ENCODE peak calls at places on chromosomes 11 and 22, in ten cellular contexts. V, E, P, O, L, W, T, Y, U and G are unnamed samples. For H3K9me3, the result is how much of the 10 kb centered on the place peaks cover.

GRCh38 chr11:59186130-59186594 is 14.2 kb downstream of the DTX4 start:
- DNase-seq in V (no peak), E (peak), P (peak), O (no peak), L (peak), W (no peak), T (no peak), Y (peak), U (no peak), G (peak)

GRCh38 chr22:45878051-45878764 is 98.8 kb downstream of the WNT7B start:
- DNase-seq in V (no peak), E (no peak), P (no peak), O (no peak), L (no peak), W (no peak), T (no peak), Y (no peak), U (no peak), G (no peak)

GRCh38 chr11:9380773-9381172 is 3.7 kb upstream of the IPO7 start:
- DNase-seq in V (no peak), E (no peak), P (no peak), O (no peak), L (no peak), W (no peak), T (no peak), Y (no peak), U (no peak), G (no peak)

GRCh38 chr11:30911247-30911646 is 325.1 kb upstream of the MPPED2 start:
- DNase-seq in V (no peak), E (no peak), P (no peak), O (no peak), L (no peak), W (no peak), T (no peak), Y (peak), U (no peak), G (no peak)

GRCh38 chr22:29799217-29799680 is 32.1 kb downstream of the UQCR10 start:
- DNase-seq in V (no peak), E (peak), P (peak), O (peak), L (no peak), W (no peak), T (peak), Y (peak), U (peak), G (no peak)

GRCh38 chr11:64857485-64857884 is 13.0 kb upstream of the CDC42BPG start:
- DNase-seq in V (no peak), E (no peak), P (no peak), O (no peak), L (no peak), W (no peak), T (no peak), Y (no peak), U (no peak), G (no peak)

GRCh38 chr11:132595711-132596111 is 936.6 kb downstream of the OPCML start:
- DNase-seq in V (no peak), E (no peak), P (peak), O (no peak), L (no peak), W (no peak), T (peak), Y (no peak), U (no peak), G (no peak)

GRCh38 chr11:134529212-134530096 is 117.4 kb upstream of the B3GAT1 start:
- DNase-seq in V (no peak), E (no peak), P (no peak), O (no peak), L (no peak), W (no peak), T (no peak), Y (no peak), U (no peak), G (no peak)

GRCh38 chr22:37302617-37303555 is 20.6 kb downstream of the CYTH4 start:
- DNase-seq in V (no peak), E (no peak), P (no peak), O (no peak), L (no peak), W (no peak), T (peak), Y (no peak), U (no peak), G (no peak)

GRCh38 chr11:68313574-68314202 is 1.3 kb downstream of the LRP5 start:
- DNase-seq in V (no peak), E (no peak), P (no peak), O (no peak), L (peak), W (no peak), T (peak), Y (no peak), U (no peak), G (peak)

GRCh38 chr22:45731798-45732495 is 60.3 kb downstream of the ATXN10 start:
- DNase-seq in V (no peak), E (no peak), P (no peak), O (no peak), L (peak), W (no peak), T (peak), Y (no peak), U (peak), G (no peak)

GRCh38 chr11:14065153-14065552 is 102.6 kb downstream of the SPON1 start:
- DNase-seq in V (no peak), E (no peak), P (no peak), O (no peak), L (peak), W (no peak), T (no peak), Y (no peak), U (no peak), G (peak)

GRCh38 chr22:37301144-37301820 is 19.0 kb downstream of the CYTH4 start:
- DNase-seq in V (no peak), E (no peak), P (no peak), O (no peak), L (no peak), W (no peak), T (peak), Y (no peak), U (no peak), G (no peak)

GRCh38 chr22:31626427-31627150 is 35.4 kb downstream of the PISD start:
- DNase-seq in V (no peak), E (no peak), P (no peak), O (peak), L (no peak), W (no peak), T (no peak), Y (no peak), U (no peak), G (peak)

GRCh38 chr11:79400717-79401330 is 40.0 kb downstream of the TENM4 start:
- DNase-seq in V (no peak), E (no peak), P (peak), O (no peak), L (peak), W (peak), T (peak), Y (no peak), U (peak), G (peak)

GRCh38 chr11:11818529-11819121 is 23.1 kb upstream of the USP47 start:
- DNase-seq in V (no peak), E (no peak), P (no peak), O (no peak), L (no peak), W (no peak), T (no peak), Y (no peak), U (no peak), G (no peak)

GRCh38 chr11:7060828-7061227 is 28.0 kb upstream of the RBMXL2 start:
- DNase-seq in V (no peak), E (no peak), P (no peak), O (no peak), L (no peak), W (no peak), T (peak), Y (peak), U (no peak), G (no peak)

GRCh38 chr11:12675951-12676711 is 1.9 kb downstream of the TEAD1 start:
- DNase-seq in V (no peak), E (no peak), P (no peak), O (peak), L (peak), W (no peak), T (peak), Y (no peak), U (no peak), G (peak)

GRCh38 chr11:91239359-91239758 is 985.3 kb upstream of the FAT3 start:
- DNase-seq in V (no peak), E (no peak), P (no peak), O (no peak), L (no peak), W (no peak), T (no peak), Y (peak), U (no peak), G (no peak)

GRCh38 chr11:47007579-47007978 is 71.0 kb downstream of the CSTPP1 start:
- DNase-seq in V (no peak), E (no peak), P (no peak), O (no peak), L (peak), W (no peak), T (no peak), Y (no peak), U (no peak), G (no peak)

GRCh38 chr11:1916986-1917522 is 2.4 kb upstream of the TNNT3 start:
- DNase-seq in V (no peak), E (no peak), P (no peak), O (no peak), L (no peak), W (no peak), T (no peak), Y (no peak), U (no peak), G (no peak)

GRCh38 chr11:132944557-132944920 is 587.8 kb downstream of the OPCML start:
- DNase-seq in V (no peak), E (no peak), P (no peak), O (no peak), L (no peak), W (no peak), T (no peak), Y (no peak), U (no peak), G (no peak)

GRCh38 chr11:115993613-115994012 is 489.4 kb upstream of the CADM1 start:
- DNase-seq in V (no peak), E (no peak), P (no peak), O (no peak), L (no peak), W (no peak), T (no peak), Y (no peak), U (no peak), G (no peak)

GRCh38 chr11:115984228-115984627 is 480.0 kb upstream of the CADM1 start:
- DNase-seq in V (no peak), E (no peak), P (no peak), O (no peak), L (no peak), W (no peak), T (no peak), Y (no peak), U (no peak), G (no peak)

GRCh38 chr11:115985896-115986295 is 481.7 kb upstream of the CADM1 start:
- DNase-seq in V (no peak), E (no peak), P (no peak), O (no peak), L (no peak), W (no peak), T (no peak), Y (no peak), U (no peak), G (no peak)

DNA sequence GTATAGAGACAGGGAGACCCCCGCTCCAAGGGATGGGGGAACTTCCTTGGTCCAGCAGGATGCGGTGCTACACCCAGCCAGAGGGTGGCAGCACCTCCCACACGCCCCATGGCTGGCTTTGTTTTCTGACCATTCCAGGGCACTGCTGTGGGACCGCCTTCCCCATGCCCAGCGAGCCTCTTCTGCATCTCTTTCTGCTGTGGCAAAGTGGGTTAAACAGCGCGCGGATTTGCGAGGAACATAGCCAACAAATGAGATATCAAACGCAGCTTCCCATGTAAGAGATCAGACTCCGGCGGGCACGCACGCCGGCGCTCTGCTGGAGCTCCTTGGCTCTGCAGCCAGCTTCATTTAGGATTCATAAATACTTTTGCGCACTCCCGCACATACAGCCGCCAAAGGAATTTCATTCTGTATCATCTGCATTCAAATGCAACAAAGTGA is 485.8 kb upstream of the CADM1 start:
- DNase-seq in V (no peak), E (no peak), P (no peak), O (no peak), L (peak), W (no peak), T (no peak), Y (no peak), U (no peak), G (no peak)
- H3K4me3 ChIP-seq in V (no peak), E (no peak), P (no peak), O (no peak), L (no peak), W (no peak), T (no peak), Y (no peak), U (no peak), G (no peak)

GRCh38 chr11:106121570-106122320 is 44.3 kb downstream of the AASDHPPT start:
- DNase-seq in V (no peak), E (no peak), P (no peak), O (no peak), L (no peak), W (no peak), T (no peak), Y (peak), U (no peak), G (no peak)

GRCh38 chr11:106128740-106129139 is 51.3 kb downstream of the AASDHPPT start:
- DNase-seq in V (no peak), E (no peak), P (no peak), O (no peak), L (no peak), W (no peak), T (no peak), Y (no peak), U (no peak), G (no peak)

GRCh38 chr11:106131998-106132397 is 54.5 kb downstream of the AASDHPPT start:
- DNase-seq in V (no peak), E (no peak), P (no peak), O (no peak), L (no peak), W (no peak), T (no peak), Y (no peak), U (no peak), G (no peak)

GRCh38 chr11:106132582-106133354 is 55.3 kb downstream of the AASDHPPT start:
- DNase-seq in V (no peak), E (no peak), P (no peak), O (no peak), L (no peak), W (no peak), T (no peak), Y (no peak), U (no peak), G (no peak)

GRCh38 chr11:106127604-106128003 is 50.1 kb downstream of the AASDHPPT start:
- DNase-seq in V (no peak), E (no peak), P (no peak), O (no peak), L (no peak), W (no peak), T (no peak), Y (no peak), U (no peak), G (no peak)
- H3K27ac ChIP-seq in V (no peak), E (no peak), P (no peak), O (no peak), L (no peak), W (no peak), T (no peak), Y (no peak), U (no peak), G (no peak)

DNA sequence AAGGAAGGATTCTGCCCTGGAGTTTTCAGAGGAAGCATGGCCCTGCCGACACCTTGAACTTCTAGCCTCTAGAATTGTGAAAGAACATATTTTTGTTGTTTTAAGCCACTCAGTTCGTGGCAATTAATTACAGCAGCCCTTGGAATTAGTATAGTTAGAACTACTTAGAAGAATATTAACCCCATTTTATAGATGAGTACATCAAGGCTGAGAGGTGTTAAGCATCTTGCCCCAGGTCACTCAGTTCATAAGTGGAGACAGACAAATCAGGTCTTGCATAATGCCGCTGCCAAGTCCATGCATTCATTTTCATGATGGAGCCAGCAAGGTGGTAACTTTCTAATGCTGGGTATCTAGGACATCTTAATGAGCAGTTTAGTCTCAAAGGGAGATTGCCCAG is 26.6 kb downstream of the LDLRAD3 start:
- DNase-seq in V (no peak), E (no peak), P (no peak), O (no peak), L (no peak), W (no peak), T (no peak), Y (no peak), U (no peak), G (no peak)
- H3K9me3 ChIP-seq in V (under half), E (under half), P (under half), O (under half), L (under half), W (under half), T (under half), Y (under half), U (under half), G (under half)

GRCh38 chr11:110000045-110000502 is 93.1 kb upstream of the ZC3H12C start:
- DNase-seq in V (peak), E (peak), P (peak), O (no peak), L (peak), W (no peak), T (peak), Y (peak), U (no peak), G (no peak)

GRCh38 chr11:110003426-110003825 is 89.8 kb upstream of the ZC3H12C start:
- DNase-seq in V (no peak), E (no peak), P (no peak), O (no peak), L (no peak), W (no peak), T (no peak), Y (no peak), U (no peak), G (no peak)

GRCh38 chr11:109996060-109996459 is 97.1 kb upstream of the ZC3H12C start:
- DNase-seq in V (no peak), E (no peak), P (no peak), O (no peak), L (no peak), W (no peak), T (no peak), Y (no peak), U (no peak), G (no peak)

GRCh38 chr11:109998921-109999320 is 94.3 kb upstream of the ZC3H12C start:
- DNase-seq in V (no peak), E (no peak), P (no peak), O (no peak), L (peak), W (no peak), T (no peak), Y (no peak), U (no peak), G (no peak)

DNA sequence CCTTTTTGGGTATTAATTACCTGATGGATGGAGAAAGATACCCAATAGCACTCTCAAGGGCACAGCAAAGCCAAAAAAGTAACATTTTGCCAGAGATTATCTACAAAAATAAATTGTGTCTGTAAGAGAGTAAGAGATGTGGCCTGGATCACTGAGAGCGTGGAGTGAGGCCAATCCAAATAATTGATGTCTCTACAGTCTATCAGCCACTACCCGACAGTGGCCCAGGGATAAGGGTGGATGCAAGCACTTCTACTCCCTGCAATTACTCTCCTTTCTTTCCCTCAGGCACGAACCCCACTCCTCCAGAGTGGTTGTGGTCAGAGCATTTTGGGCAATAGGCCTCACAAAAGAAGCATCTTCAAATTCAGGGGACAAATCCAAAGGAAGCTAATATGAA is 92.3 kb upstream of the ZC3H12C start:
- DNase-seq in V (no peak), E (no peak), P (no peak), O (no peak), L (peak), W (no peak), T (no peak), Y (no peak), U (no peak), G (no peak)
- H3K4me3 ChIP-seq in V (no peak), E (no peak), P (no peak), O (no peak), L (no peak), W (no peak), T (no peak), Y (no peak), U (no peak), G (no peak)